ENCODE peak calls at places on chromosomes 13 and 19, in nine cellular contexts. H, I, W, L, X, V, A, U and R are unnamed samples.

GRCh38 chr19:16203256-16204004 is 5.7 kb downstream of the AP1M1 start:
- DNase-seq in H (no peak), I (no peak), W (no peak), L (no peak), X (no peak), V (no peak), A (no peak), U (no peak), R (no peak)

GRCh38 chr19:8004723-8005513 is 523 bp downstream of the ELAVL1 start:
- DNase-seq in H (no peak), I (peak), W (peak), L (peak), X (peak), V (peak), A (peak), U (peak), R (no peak)

GRCh38 chr19:55176116-55176515 is 4.0 kb downstream of the SYT5 start:
- DNase-seq in H (no peak), I (no peak), W (no peak), L (no peak), X (no peak), V (no peak), A (no peak), U (peak), R (no peak)

GRCh38 chr19:4028334-4029246 is 21.1 kb downstream of the PIAS4 start:
- DNase-seq in H (no peak), I (no peak), W (no peak), L (no peak), X (no peak), V (no peak), A (no peak), U (no peak), R (no peak)

GRCh38 chr13:78881054-78881453 is 222.1 kb upstream of the OBI1 start:
- DNase-seq in H (no peak), I (no peak), W (no peak), L (peak), X (no peak), V (no peak), A (no peak), U (no peak), R (no peak)

GRCh38 chr13:26707122-26708006 is 53.2 kb downstream of the GPR12 start:
- DNase-seq in H (peak), I (peak), W (peak), L (peak), X (peak), V (peak), A (peak), U (peak), R (peak)

GRCh38 chr19:47229674-47230121 is 1.3 kb downstream of the BBC3 start:
- DNase-seq in H (no peak), I (peak), W (peak), L (peak), X (peak), V (peak), A (no peak), U (peak), R (no peak)

GRCh38 chr13:18993884-18994660 is 187.6 kb downstream of the TUBA3C start:
- DNase-seq in H (no peak), I (no peak), W (no peak), L (no peak), X (no peak), V (no peak), A (no peak), U (no peak), R (no peak)

GRCh38 chr19:33060586-33060985 is 4.1 kb downstream of the RHPN2 start:
- DNase-seq in H (no peak), I (no peak), W (no peak), L (no peak), X (no peak), V (no peak), A (no peak), U (no peak), R (no peak)

GRCh38 chr19:33064778-33065550 is at the start of gene RHPN2:
- DNase-seq in H (peak), I (peak), W (peak), L (peak), X (peak), V (peak), A (peak), U (peak), R (peak)

GRCh38 chr19:33063356-33064116 is 1.2 kb downstream of the RHPN2 start:
- DNase-seq in H (no peak), I (peak), W (peak), L (peak), X (no peak), V (peak), A (peak), U (peak), R (peak)

GRCh38 chr19:33064117-33064777 is 441 bp downstream of the RHPN2 start:
- DNase-seq in H (no peak), I (peak), W (peak), L (peak), X (peak), V (peak), A (peak), U (peak), R (no peak)

GRCh38 chr19:33062902-33063301 is 1.8 kb downstream of the RHPN2 start:
- DNase-seq in H (no peak), I (no peak), W (no peak), L (no peak), X (no peak), V (no peak), A (no peak), U (no peak), R (no peak)
- H3K4me2 ChIP-seq in H (peak), I (peak), W (peak), L (peak), X (no peak), V (peak), A (peak), U (peak), R (peak)

GRCh38 chr13:50130686-50131051 is 115.4 kb downstream of the KCNRG start:
- DNase-seq in H (no peak), I (peak), W (peak), L (peak), X (peak), V (peak), A (peak), U (peak), R (peak)

GRCh38 chr13:50128406-50129048 is 113.3 kb downstream of the KCNRG start:
- DNase-seq in H (no peak), I (no peak), W (peak), L (no peak), X (no peak), V (no peak), A (peak), U (peak), R (peak)

GRCh38 chr13:50129065-50129922 is 114.0 kb downstream of the KCNRG start:
- DNase-seq in H (no peak), I (no peak), W (peak), L (no peak), X (no peak), V (no peak), A (peak), U (peak), R (peak)

GRCh38 chr13:50131998-50132936 is 117.0 kb downstream of the KCNRG start:
- DNase-seq in H (no peak), I (no peak), W (no peak), L (no peak), X (no peak), V (no peak), A (peak), U (no peak), R (peak)

GRCh38 chr13:50129923-50130685 is 114.9 kb downstream of the KCNRG start:
- DNase-seq in H (no peak), I (peak), W (no peak), L (peak), X (peak), V (peak), A (peak), U (peak), R (peak)
- TF ChIP-seq EZH2phosphoT487 in H (no peak), I (no peak), W (no peak), L (no peak), X (no peak), V (no peak), A (no peak), U (no peak), R (peak)

GRCh38 chr13:43487459-43487858 is 299.3 kb downstream of the ENOX1 start:
- DNase-seq in H (no peak), I (no peak), W (no peak), L (peak), X (no peak), V (no peak), A (no peak), U (no peak), R (no peak)

GRCh38 chr13:43492745-43493144 is 294.0 kb downstream of the ENOX1 start:
- DNase-seq in H (no peak), I (no peak), W (no peak), L (no peak), X (no peak), V (no peak), A (no peak), U (no peak), R (no peak)

GRCh38 chr13:43487885-43488284 is 298.9 kb downstream of the ENOX1 start:
- DNase-seq in H (no peak), I (no peak), W (no peak), L (no peak), X (no peak), V (no peak), A (no peak), U (no peak), R (no peak)

GRCh38 chr13:43492281-43492680 is 294.5 kb downstream of the ENOX1 start:
- DNase-seq in H (no peak), I (no peak), W (no peak), L (no peak), X (no peak), V (no peak), A (no peak), U (no peak), R (no peak)

DNA sequence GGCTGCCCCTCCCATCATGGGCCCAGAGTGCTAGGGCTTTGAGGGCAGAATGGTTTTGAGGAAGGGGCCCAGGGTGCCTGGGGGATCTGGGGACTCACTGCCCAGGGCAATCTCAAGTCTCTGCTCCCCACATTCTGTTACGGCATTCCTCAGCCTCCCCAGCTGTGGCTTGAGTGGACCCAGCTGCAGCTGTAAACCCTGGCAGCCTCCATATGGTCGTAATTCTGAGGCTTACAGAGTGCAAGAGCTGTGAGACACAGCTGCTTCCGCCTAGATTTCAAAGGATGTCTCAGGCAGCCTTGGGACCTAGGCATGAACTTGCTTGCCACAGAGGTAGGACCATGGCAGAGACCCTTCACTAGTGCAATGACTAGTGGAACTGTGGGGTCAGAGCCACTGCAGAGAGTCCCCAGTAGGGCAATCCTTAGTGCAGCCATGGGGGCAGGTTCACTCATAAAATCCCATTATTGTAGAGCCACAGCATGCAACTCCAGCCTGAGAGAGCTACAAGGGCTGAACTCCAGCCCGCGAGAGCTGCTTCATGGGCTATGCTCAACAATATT is 297.5 kb downstream of the ENOX1 start:
- DNase-seq in H (no peak), I (peak), W (no peak), L (no peak), X (no peak), V (no peak), A (no peak), U (no peak), R (no peak)
- H3K4me2 ChIP-seq in H (no peak), I (no peak), W (no peak), L (no peak), X (no peak), V (no peak), A (no peak), U (no peak), R (no peak)

DNA sequence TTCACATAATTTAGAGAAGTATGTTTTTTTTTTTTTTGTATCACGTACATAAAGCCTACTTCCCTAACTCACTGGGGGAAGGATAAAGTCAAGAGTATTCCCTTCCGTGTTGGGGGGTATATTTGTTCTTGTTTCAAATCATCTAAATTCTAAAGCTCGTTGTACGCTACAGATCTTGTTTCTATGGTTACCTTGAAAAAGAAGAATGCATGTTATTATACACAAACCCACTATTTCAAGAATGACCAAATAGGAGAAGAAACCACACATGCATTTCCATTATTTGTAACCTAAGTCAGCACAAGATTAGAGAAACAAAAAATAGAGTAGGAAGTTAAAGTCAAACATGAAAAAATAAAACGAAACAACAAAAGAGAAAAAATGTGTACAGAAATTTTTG is 637.1 kb upstream of the MIR17HG start:
- DNase-seq in H (no peak), I (no peak), W (no peak), L (no peak), X (no peak), V (no peak), A (no peak), U (no peak), R (no peak)
- TF ChIP-seq EZH2phosphoT487 in H (no peak), I (no peak), W (no peak), L (no peak), X (no peak), V (no peak), A (no peak), U (no peak), R (no peak)